ENCODE peak calls at places on chromosomes 1 and 21, in ten cellular contexts. Y is T-helper 1 cell; D is H7; L is amygdala; T is germinal center; I is SK-N-DZ; U is ovary; A is retinal pigment epithelial cell; W is H54; X is stimulated activated naive CD4-positive, alpha-beta T cell. M is an unnamed sample.
A peak's percentile ranks its signal among the peaks of the same experiment; 100 is the strongest.

GRCh38 chr1:184462170-184462569 is 75.3 kb downstream of the C1orf21 start:
- DNase-seq in Y (no peak), D (no peak), L (no peak), T (no peak), I (no peak), U (no peak), A (no peak), W (no peak), X (no peak), M (no peak)

GRCh38 chr1:53499257-53500183 is 40.3 kb downstream of the DMRTB1 start:
- DNase-seq in Y (no peak), D (peak; percentile 29), L (no peak), T (no peak), I (no peak), U (no peak), A (no peak), W (no peak), X (no peak), M (no peak)

GRCh38 chr1:175163702-175164101 is 28.9 kb downstream of the KIAA0040 start:
- DNase-seq in Y (no peak), D (peak; percentile 39), L (no peak), T (no peak), I (no peak), U (no peak), A (no peak), W (no peak), X (no peak), M (no peak)

GRCh38 chr21:44291078-44291935 is 5.6 kb downstream of the AIRE start:
- DNase-seq in Y (no peak), D (no peak), L (no peak), T (no peak), I (no peak), U (no peak), A (no peak), W (no peak), X (no peak), M (no peak)

GRCh38 chr1:65232402-65233122 is 76.8 kb upstream of the DNAJC6 start:
- DNase-seq in Y (no peak), D (no peak), L (no peak), T (no peak), I (peak; percentile 63), U (no peak), A (no peak), W (no peak), X (no peak), M (no peak)

GRCh38 chr1:108109295-108109973 is 90.7 kb downstream of the SLC25A24 start:
- DNase-seq in Y (no peak), D (no peak), L (no peak), T (no peak), I (no peak), U (no peak), A (no peak), W (no peak), X (no peak), M (no peak)

GRCh38 chr1:23224721-23225648 is 7.7 kb upstream of the HTR1D start:
- DNase-seq in Y (no peak), D (no peak), L (no peak), T (no peak), I (peak; percentile 80), U (no peak), A (no peak), W (peak; percentile 60), X (no peak), M (no peak)

GRCh38 chr1:8551613-8552093 is 233.7 kb downstream of the SLC45A1 start:
- DNase-seq in Y (no peak), D (no peak), L (no peak), T (no peak), I (no peak), U (no peak), A (no peak), W (no peak), X (no peak), M (no peak)

GRCh38 chr1:1683104-1683905 is 9.3 kb downstream of the SLC35E2B start:
- DNase-seq in Y (no peak), D (peak; percentile 92), L (no peak), T (no peak), I (no peak), U (no peak), A (peak; percentile 41), W (no peak), X (no peak), M (no peak)

GRCh38 chr1:210558302-210558701 is 229.6 kb downstream of the HHAT start:
- DNase-seq in Y (no peak), D (no peak), L (no peak), T (no peak), I (no peak), U (peak; percentile 8), A (no peak), W (no peak), X (no peak), M (no peak)

GRCh38 chr1:152752225-152752624 is 5.6 kb upstream of the KPRP start:
- DNase-seq in Y (no peak), D (no peak), L (no peak), T (no peak), I (no peak), U (no peak), A (peak; percentile 21), W (peak; percentile 12), X (no peak), M (no peak)

GRCh38 chr1:245266105-245266504 is 111.3 kb downstream of the KIF26B start:
- DNase-seq in Y (no peak), D (no peak), L (no peak), T (no peak), I (no peak), U (no peak), A (no peak), W (no peak), X (no peak), M (no peak)

GRCh38 chr1:5567839-5568238 is 424.4 kb downstream of the NPHP4 start:
- DNase-seq in Y (no peak), D (no peak), L (no peak), T (no peak), I (no peak), U (no peak), A (no peak), W (no peak), X (no peak), M (no peak)

GRCh38 chr1:33455537-33456301 is 16.7 kb upstream of the ZSCAN20 start:
- DNase-seq in Y (no peak), D (peak; percentile 79), L (peak; percentile 17), T (peak; percentile 62), I (peak; percentile 78), U (no peak), A (peak; percentile 68), W (no peak), X (peak; percentile 40), M (no peak)

GRCh38 chr1:60825593-60825992 is 256.8 kb upstream of the NFIA start:
- DNase-seq in Y (no peak), D (peak; percentile 18), L (no peak), T (no peak), I (no peak), U (no peak), A (no peak), W (no peak), X (no peak), M (no peak)

GRCh38 chr1:167695150-167695549 is 26.6 kb upstream of the MPZL1 start:
- DNase-seq in Y (no peak), D (no peak), L (no peak), T (no peak), I (no peak), U (no peak), A (no peak), W (no peak), X (no peak), M (no peak)

GRCh38 chr1:201310251-201310985 is 27.1 kb downstream of the PKP1 start:
- DNase-seq in Y (no peak), D (no peak), L (no peak), T (no peak), I (no peak), U (no peak), A (no peak), W (no peak), X (no peak), M (no peak)

GRCh38 chr1:155954645-155955044 is 13.2 kb downstream of the RXFP4 start:
- DNase-seq in Y (no peak), D (no peak), L (no peak), T (no peak), I (no peak), U (no peak), A (no peak), W (no peak), X (no peak), M (no peak)

M was measured in sigmoid colon.